ENCODE peak calls at places on chromosome 1, in ten cellular contexts. P is kidney tubule cell; C is neural crest cell; U is WTC11; G is AG04449; F is progenitor cell of endocrine pancreas; Y is activated effector memory CD4-positive, alpha-beta T cell treated with Interleukin-2 at 50 U/mL for 16 hours; S is M059J; D is nephron progenitor cell; N is NCI-H460. K is an unnamed sample.

GRCh38 chr1:211356723-211357418 is 30.2 kb downstream of the TRAF5 start:
- DNase-seq in S (no peak), N (no peak), D (no peak), C (no peak), F (no peak), P (peak), Y (no peak), U (no peak), G (no peak), K (peak)

GRCh38 chr1:244730153-244730933 is 77.4 kb downstream of the DESI2 start:
- DNase-seq in N (no peak), G (no peak), U (peak), Y (no peak), C (peak), P (peak), F (peak), S (peak), D (peak), K (peak)

GRCh38 chr1:244090645-244091044 is 39.6 kb downstream of the ZBTB18 start:
- DNase-seq in G (no peak), Y (no peak), S (no peak), U (no peak), N (no peak), D (no peak), P (no peak), F (no peak), C (no peak), K (no peak)

GRCh38 chr1:164576311-164577271 is 17.6 kb downstream of the PBX1 start:
- DNase-seq in F (no peak), D (peak), G (no peak), S (no peak), Y (no peak), U (peak), C (peak), P (peak), N (no peak), K (no peak)

GRCh38 chr1:2823921-2824660 is 22.6 kb upstream of the TTC34 start:
- DNase-seq in N (no peak), G (no peak), F (no peak), P (no peak), S (no peak), C (no peak), U (no peak), D (no peak), Y (no peak), K (no peak)

GRCh38 chr1:226549094-226549936 is 751 bp downstream of the STUM start:
- DNase-seq in C (no peak), F (no peak), U (peak), S (no peak), N (no peak), D (no peak), Y (no peak), G (no peak), P (no peak), K (no peak)

GRCh38 chr1:170214980-170215910 is 69.5 kb downstream of the NTMT2 start:
- DNase-seq in U (no peak), F (no peak), C (no peak), P (no peak), N (no peak), S (no peak), Y (no peak), D (no peak), G (no peak), K (no peak)

GRCh38 chr1:25580933-25581332 is 35.7 kb upstream of the MAN1C1 start:
- DNase-seq in U (peak), D (no peak), S (no peak), N (no peak), G (no peak), C (no peak), Y (no peak), F (no peak), P (no peak), K (no peak)

GRCh38 chr1:172427191-172427590 is 6.7 kb downstream of the C1orf105 start:
- DNase-seq in P (no peak), U (no peak), D (no peak), G (no peak), F (no peak), S (no peak), C (no peak), Y (no peak), N (no peak), K (no peak)

GRCh38 chr1:5405263-5405662 is 587.0 kb downstream of the NPHP4 start:
- DNase-seq in N (no peak), P (no peak), C (no peak), D (no peak), G (no peak), Y (no peak), S (no peak), F (no peak), U (no peak), K (no peak)

K was measured in mammary epithelial cell.